ENCODE peak calls at places on chromosomes 5 and 9, in five cellular contexts. H is AG04449, Z is kidney, V is fibroblast of mammary gland, X is left lung. I is an unnamed sample.

GRCh38 chr9:106075991-106076390 is 381.6 kb downstream of the TMEM38B start:
- DNase-seq in V (peak; percentile 91), X (no peak), Z (no peak), H (peak; percentile 38), I (no peak)

GRCh38 chr5:55920784-55921183 is 69.6 kb downstream of the IL31RA start:
- DNase-seq in V (no peak), X (no peak), Z (no peak), H (no peak), I (no peak)

GRCh38 chr9:134622896-134623407 is 18.7 kb upstream of the COL5A1 start:
- DNase-seq in Z (no peak), H (no peak), V (no peak), X (no peak), I (no peak)

GRCh38 chr5:28286566-28286965 is 1248.2 kb upstream of the CDH9 start:
- DNase-seq in H (no peak), X (no peak), V (no peak), Z (no peak), I (no peak)

GRCh38 chr5:170617519-170618218 is 113.8 kb downstream of the KCNIP1 start:
- DNase-seq in H (no peak), Z (no peak), X (no peak), V (no peak), I (no peak)

GRCh38 chr9:111997831-111998230 is 101.2 kb downstream of the UGCG start:
- DNase-seq in V (no peak), X (no peak), Z (no peak), H (no peak), I (no peak)

GRCh38 chr9:89635816-89636215 is 31.0 kb downstream of the GADD45G start:
- DNase-seq in Z (no peak), X (no peak), H (no peak), V (no peak), I (no peak)

GRCh38 chr9:136587944-136588662 is 42.3 kb upstream of the NOTCH1 start:
- DNase-seq in V (no peak), X (no peak), Z (peak; percentile 69), H (no peak), I (peak; percentile 90)

GRCh38 chr5:93511445-93511844 is 69.6 kb downstream of the NR2F1-AS1 start:
- DNase-seq in Z (no peak), H (no peak), X (no peak), V (no peak), I (no peak)

GRCh38 chr5:174872271-174872670 is 147.9 kb downstream of the MSX2 start:
- DNase-seq in Z (no peak), V (peak; percentile 49), H (no peak), X (no peak), I (no peak)

GRCh38 chr5:122368845-122369244 is 56.8 kb downstream of the SNCAIP start:
- DNase-seq in Z (no peak), H (no peak), V (no peak), X (no peak), I (no peak)

GRCh38 chr9:97243606-97244005 is 63.9 kb upstream of the CCDC180 start:
- DNase-seq in X (no peak), Z (no peak), V (peak; percentile 62), H (no peak), I (no peak)

GRCh38 chr9:104682642-104683041 is 11.7 kb upstream of the OR13D1 start:
- DNase-seq in Z (no peak), X (no peak), H (peak; percentile 3), V (peak; percentile 70), I (peak; percentile 41)

GRCh38 chr9:6877671-6878161 is 119.9 kb downstream of the KDM4C start:
- DNase-seq in V (peak; percentile 47), X (no peak), H (peak; percentile 29), Z (no peak), I (no peak)

GRCh38 chr5:157283434-157283833 is 17.5 kb downstream of the CYFIP2 start:
- DNase-seq in H (no peak), V (no peak), Z (no peak), X (no peak), I (no peak)

GRCh38 chr5:161863259-161863658 is 15.3 kb downstream of the GABRA1 start:
- DNase-seq in Z (no peak), V (no peak), H (no peak), X (no peak), I (no peak)

GRCh38 chr5:78801413-78801812 is 152.8 kb upstream of the LHFPL2 start:
- DNase-seq in V (no peak), Z (no peak), H (no peak), X (no peak), I (no peak)

GRCh38 chr5:33317271-33317670 is 123.5 kb upstream of the TARS1 start:
- DNase-seq in H (no peak), V (peak; percentile 93), Z (no peak), X (no peak), I (no peak)

GRCh38 chr9:122263699-122264349 is 816 bp downstream of the RBM18 start:
- DNase-seq in X (no peak), V (peak; percentile 16), H (no peak), Z (no peak), I (no peak)

GRCh38 chr5:65012411-65012972 is 243.8 kb downstream of the CWC27 start:
- DNase-seq in X (no peak), Z (no peak), H (no peak), V (no peak), I (no peak)

GRCh38 chr9:19137282-19137681 is 10.0 kb upstream of the PLIN2 start:
- DNase-seq in V (peak; percentile 78), X (no peak), H (no peak), Z (no peak), I (no peak)

GRCh38 chr9:17315341-17315740 is 180.5 kb downstream of the CNTLN start:
- DNase-seq in X (no peak), H (no peak), Z (no peak), V (no peak), I (no peak)

GRCh38 chr5:180315762-180316212 is 23.9 kb upstream of the MAPK9 start:
- DNase-seq in H (no peak), V (peak; percentile 64), X (peak; percentile 92), Z (peak; percentile 85), I (peak; percentile 36)

GRCh38 chr5:108345541-108346171 is 36.2 kb downstream of the FBXL17 start:
- DNase-seq in Z (no peak), X (no peak), V (peak; percentile 62), H (peak; percentile 7), I (peak; percentile 46)

GRCh38 chr5:172104021-172104420 is 84.0 kb downstream of the STK10 start:
- DNase-seq in H (no peak), V (no peak), X (no peak), Z (peak; percentile 84), I (no peak)

GRCh38 chr9:136306691-136307208 is 2.9 kb upstream of the CCDC187 start:
- DNase-seq in X (peak; percentile 67), H (no peak), Z (peak; percentile 68), V (no peak), I (no peak)

GRCh38 chr9:1429328-1429727 is 379.2 kb downstream of the DMRT2 start:
- DNase-seq in Z (no peak), H (no peak), V (peak; percentile 30), X (no peak), I (no peak)

GRCh38 chr9:128987800-128988199 is 40.3 kb downstream of the NUP188 start:
- DNase-seq in H (peak; percentile 38), Z (no peak), V (peak; percentile 81), X (no peak), I (no peak)

DNA sequence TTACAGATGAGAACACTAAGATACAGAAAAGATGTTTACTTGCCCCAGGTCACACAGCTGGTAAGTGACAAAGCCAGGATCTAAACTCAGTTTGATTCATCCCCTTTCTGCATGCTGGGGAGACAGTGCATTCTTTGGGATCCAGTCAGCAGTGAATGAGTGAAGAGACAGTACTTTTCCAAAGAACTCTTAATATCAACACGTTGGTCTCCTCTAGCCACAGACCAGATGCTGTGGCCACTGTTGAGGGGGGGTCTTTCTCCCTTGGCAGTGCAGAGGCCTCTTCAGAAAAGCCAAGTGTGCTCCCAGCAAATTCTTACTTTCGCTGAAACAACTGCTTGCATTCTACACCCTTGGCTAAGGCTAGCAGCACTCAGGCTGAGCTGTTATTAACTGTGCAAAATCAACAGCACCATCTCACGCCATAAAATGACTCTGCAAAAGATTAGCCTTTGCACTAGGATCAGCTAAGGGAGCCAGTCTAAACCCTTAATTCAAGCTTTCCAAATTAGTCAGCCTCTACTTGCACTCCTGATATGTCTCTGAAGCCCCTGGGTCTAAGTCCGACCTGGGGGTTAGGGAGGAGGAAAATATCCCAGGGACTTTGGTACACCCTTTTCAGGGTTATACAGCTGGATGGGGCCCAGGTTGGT is 4.8 kb upstream of the TMEM171 start:
- DNase-seq in Z (no peak), X (no peak), H (peak; percentile 95), V (peak; percentile 94), I (no peak)
- H3K4me3 ChIP-seq in Z (no peak overlapping the region), X (no peak overlapping the region), H (no peak overlapping the region), V (no peak overlapping the region), I (no peak overlapping the region)

GRCh38 chr9:35750256-35750531 is 1.1 kb downstream of the RGP1 start:
- DNase-seq in V (no peak), H (no peak), Z (no peak), X (no peak), I (no peak)
- H3K4me3 ChIP-seq in V (no peak overlapping the region), H (peak overlapping the region; percentile 89), Z (peak overlapping the region; percentile 82), X (no peak overlapping the region), I (peak overlapping the region; percentile 76)

DNA sequence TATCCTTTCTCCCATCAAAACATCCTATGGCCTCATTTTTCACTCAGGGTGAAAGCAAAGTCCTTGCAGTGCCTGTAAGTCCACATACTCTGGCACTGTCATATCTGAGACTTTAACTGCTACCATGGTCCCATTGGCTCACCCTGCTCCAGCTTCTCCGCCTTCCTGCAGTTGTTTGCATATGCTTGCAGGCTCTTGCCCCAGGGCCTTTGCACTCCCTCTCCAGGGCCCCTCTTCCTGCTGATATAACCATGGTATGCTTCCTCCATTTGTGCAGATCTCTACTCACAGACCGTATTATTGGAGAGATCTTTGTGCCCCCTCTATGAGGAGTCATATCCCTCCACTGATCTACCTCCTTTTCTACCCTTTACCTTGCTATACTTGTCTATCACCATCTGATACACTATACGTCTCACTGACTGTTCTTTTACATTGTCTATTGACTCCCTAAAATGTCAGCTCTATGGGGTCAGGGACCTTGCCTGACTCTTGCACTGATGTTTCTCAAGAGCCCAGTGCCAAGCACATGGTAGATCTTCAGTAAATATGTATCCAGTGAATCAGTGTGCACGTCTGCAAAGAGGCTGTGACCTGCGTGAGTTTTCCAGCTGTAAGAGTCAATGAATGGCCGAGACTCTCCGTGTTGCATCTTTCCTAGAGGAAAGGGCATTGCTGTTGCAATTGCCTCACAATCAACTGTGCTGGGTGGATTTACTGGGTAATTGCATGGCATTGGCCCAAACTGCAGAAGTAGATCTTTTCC is 81.7 kb upstream of the CPEB4 start:
- DNase-seq in Z (no peak), H (no peak), V (no peak), X (no peak), I (no peak)
- H3K4me3 ChIP-seq in Z (no peak overlapping the region), H (no peak overlapping the region), V (no peak overlapping the region), X (no peak overlapping the region), I (no peak overlapping the region)

GRCh38 chr5:110681953-110682352 is 44.5 kb downstream of the TMEM232 start:
- DNase-seq in X (no peak), Z (no peak), V (no peak), H (no peak), I (no peak)
- H3K4me3 ChIP-seq in X (no peak overlapping the region), Z (no peak overlapping the region), V (no peak overlapping the region), H (no peak overlapping the region), I (no peak overlapping the region)

GRCh38 chr9:127741831-127742434 is 6.8 kb upstream of the TOR2A start:
- DNase-seq in V (peak; percentile 48), X (peak; percentile 89), H (no peak), Z (peak; percentile 84), I (no peak)
- H3K4me3 ChIP-seq in V (peak overlapping the region; percentile 37), X (no peak overlapping the region), H (peak overlapping the region; percentile 51), Z (no peak overlapping the region), I (no peak overlapping the region)